ENCODE peak calls at places on chromosomes 5 and 9, in five cellular contexts. One of them, this sample, is unnamed.

GRCh38 chr5:5025774-5026406 is 114.2 kb upstream of the ADAMTS16 start:
- DNase-seq in GM12878: no peak
- DNase-seq in HepG2: peak; percentile 38
- DNase-seq in SK-N-SH: peak; percentile 51
- DNase-seq in K562: no peak
- DNase-seq in this sample: no peak

GRCh38 chr5:140114341-140115185 is 654 bp downstream of the PURA start:
- DNase-seq in GM12878: no peak
- DNase-seq in K562: peak; percentile 39
- DNase-seq in HepG2: no peak
- DNase-seq in SK-N-SH: peak; percentile 69
- DNase-seq in this sample: peak; percentile 30

GRCh38 chr5:176560364-176560763 is 11.2 kb downstream of the CDHR2 start:
- DNase-seq in SK-N-SH: no peak
- DNase-seq in HepG2: no peak
- DNase-seq in GM12878: no peak
- DNase-seq in K562: no peak
- DNase-seq in this sample: no peak

GRCh38 chr9:125472562-125472925 is 210.9 kb downstream of the GAPVD1 start:
- DNase-seq in SK-N-SH: no peak
- DNase-seq in GM12878: no peak
- DNase-seq in K562: no peak
- DNase-seq in HepG2: no peak
- DNase-seq in this sample: no peak

GRCh38 chr9:116629700-116630099 is 57.4 kb upstream of the TRIM32 start:
- DNase-seq in GM12878: no peak
- DNase-seq in K562: no peak
- DNase-seq in HepG2: no peak
- DNase-seq in SK-N-SH: no peak
- DNase-seq in this sample: no peak

GRCh38 chr5:1525624-1525985 is 1.8 kb upstream of the LPCAT1 start:
- DNase-seq in K562: no peak
- DNase-seq in GM12878: no peak
- DNase-seq in HepG2: no peak
- DNase-seq in SK-N-SH: no peak
- DNase-seq in this sample: no peak

GRCh38 chr5:175025046-175025445 is 300.7 kb downstream of the MSX2 start:
- DNase-seq in HepG2: no peak
- DNase-seq in SK-N-SH: no peak
- DNase-seq in K562: no peak
- DNase-seq in GM12878: no peak
- DNase-seq in this sample: no peak

GRCh38 chr5:102119252-102119651 is 176.8 kb downstream of the SLCO4C1 start:
- DNase-seq in GM12878: no peak
- DNase-seq in HepG2: no peak
- DNase-seq in K562: no peak
- DNase-seq in SK-N-SH: no peak
- DNase-seq in this sample: no peak

GRCh38 chr5:52989025-52989780 is at the start of gene ITGA2:
- DNase-seq in GM12878: no peak
- DNase-seq in HepG2: peak; percentile 74
- DNase-seq in K562: peak; percentile 59
- DNase-seq in SK-N-SH: peak; percentile 77
- DNase-seq in this sample: peak; percentile 71

GRCh38 chr5:150239794-150240122 is 49.8 kb downstream of the CAMK2A start:
- DNase-seq in K562: no peak
- DNase-seq in HepG2: no peak
- DNase-seq in SK-N-SH: no peak
- DNase-seq in GM12878: no peak
- DNase-seq in this sample: no peak

GRCh38 chr9:129987941-129988340 is 55.0 kb downstream of the FNBP1 start:
- DNase-seq in SK-N-SH: no peak
- DNase-seq in GM12878: no peak
- DNase-seq in HepG2: no peak
- DNase-seq in K562: no peak
- DNase-seq in this sample: no peak

GRCh38 chr5:154756203-154756870 is 1.2 kb downstream of the LARP1 start:
- DNase-seq in SK-N-SH: peak; percentile 68
- DNase-seq in K562: peak; percentile 80
- DNase-seq in GM12878: no peak
- DNase-seq in HepG2: no peak
- DNase-seq in this sample: no peak

GRCh38 chr9:5630038-5630507 is 1.2 kb downstream of the RIC1 start:
- DNase-seq in GM12878: no peak
- DNase-seq in K562: no peak
- DNase-seq in HepG2: peak; percentile 16
- DNase-seq in SK-N-SH: peak; percentile 42
- DNase-seq in this sample: peak; percentile 36

GRCh38 chr5:142107729-142108431 is 699 bp upstream of the NDFIP1 start:
- DNase-seq in GM12878: no peak
- DNase-seq in HepG2: no peak
- DNase-seq in SK-N-SH: no peak
- DNase-seq in K562: no peak
- DNase-seq in this sample: no peak

GRCh38 chr5:32916648-32917047 is 205.5 kb downstream of the NPR3 start:
- DNase-seq in SK-N-SH: no peak
- DNase-seq in GM12878: no peak
- DNase-seq in HepG2: peak; percentile 33
- DNase-seq in K562: no peak
- DNase-seq in this sample: peak; percentile 13

GRCh38 chr5:67268233-67269011 is 71.8 kb upstream of the CD180 start:
- DNase-seq in SK-N-SH: peak; percentile 72
- DNase-seq in HepG2: peak; percentile 62
- DNase-seq in GM12878: no peak
- DNase-seq in K562: no peak
- DNase-seq in this sample: peak; percentile 7

GRCh38 chr5:111198281-111198948 is 25.8 kb upstream of the CAMK4 start:
- DNase-seq in SK-N-SH: no peak
- DNase-seq in HepG2: no peak
- DNase-seq in GM12878: no peak
- DNase-seq in K562: no peak
- DNase-seq in this sample: no peak

GRCh38 chr9:72441296-72442211 is 76.5 kb upstream of the ZFAND5 start:
- DNase-seq in SK-N-SH: no peak
- DNase-seq in K562: no peak
- DNase-seq in GM12878: no peak
- DNase-seq in HepG2: no peak
- DNase-seq in this sample: no peak

GRCh38 chr5:62692946-62693713 is 114.5 kb downstream of the LRRC70 start:
- DNase-seq in HepG2: no peak
- DNase-seq in SK-N-SH: no peak
- DNase-seq in K562: no peak
- DNase-seq in GM12878: no peak
- DNase-seq in this sample: no peak

GRCh38 chr9:28301281-28301680 is 728.0 kb upstream of the C9orf72 start:
- DNase-seq in SK-N-SH: no peak
- DNase-seq in HepG2: no peak
- DNase-seq in GM12878: no peak
- DNase-seq in K562: no peak
- DNase-seq in this sample: no peak

GRCh38 chr5:42514759-42515158 is 91.5 kb downstream of the GHR start:
- DNase-seq in GM12878: no peak
- DNase-seq in HepG2: peak; percentile 3
- DNase-seq in K562: no peak
- DNase-seq in SK-N-SH: no peak
- DNase-seq in this sample: no peak

GRCh38 chr5:172504736-172505402 is 50.5 kb upstream of the SH3PXD2B start:
- DNase-seq in GM12878: no peak
- DNase-seq in HepG2: no peak
- DNase-seq in K562: no peak
- DNase-seq in SK-N-SH: no peak
- DNase-seq in this sample: no peak
- TF ChIP-seq RFX5 in GM12878: no peak
- TF ChIP-seq RFX5 in HepG2: no peak
- TF ChIP-seq RFX5 in K562: no peak
- TF ChIP-seq RFX5 in SK-N-SH: no peak
- TF ChIP-seq RFX5 in this sample: no peak

GRCh38 chr9:35650341-35651158 is at the start of gene SIT1:
- DNase-seq in GM12878: no peak
- DNase-seq in HepG2: no peak
- DNase-seq in K562: no peak
- DNase-seq in SK-N-SH: no peak
- DNase-seq in this sample: no peak

GRCh38 chr9:35646583-35647265 is 4.0 kb downstream of the SIT1 start:
- DNase-seq in SK-N-SH: peak; percentile 97
- DNase-seq in K562: peak; percentile 89
- DNase-seq in HepG2: peak; percentile 78
- DNase-seq in GM12878: no peak
- DNase-seq in this sample: peak; percentile 90

GRCh38 chr9:35649431-35650340 is 1.0 kb downstream of the SIT1 start:
- DNase-seq in SK-N-SH: no peak
- DNase-seq in K562: peak; percentile 42
- DNase-seq in HepG2: no peak
- DNase-seq in GM12878: no peak
- DNase-seq in this sample: no peak

GRCh38 chr9:35643046-35643445 is 7.7 kb downstream of the SIT1 start:
- DNase-seq in K562: no peak
- DNase-seq in HepG2: no peak
- DNase-seq in SK-N-SH: no peak
- DNase-seq in GM12878: no peak
- DNase-seq in this sample: no peak

GRCh38 chr9:35645736-35646582 is 4.8 kb downstream of the SIT1 start:
- DNase-seq in GM12878: no peak
- DNase-seq in SK-N-SH: no peak
- DNase-seq in K562: peak; percentile 27
- DNase-seq in HepG2: peak; percentile 32
- DNase-seq in this sample: no peak
- TF ChIP-seq REST in GM12878: no peak
- TF ChIP-seq REST in SK-N-SH: no peak
- TF ChIP-seq REST in K562: no peak
- TF ChIP-seq REST in HepG2: no peak
- TF ChIP-seq REST in this sample: no peak

DNA sequence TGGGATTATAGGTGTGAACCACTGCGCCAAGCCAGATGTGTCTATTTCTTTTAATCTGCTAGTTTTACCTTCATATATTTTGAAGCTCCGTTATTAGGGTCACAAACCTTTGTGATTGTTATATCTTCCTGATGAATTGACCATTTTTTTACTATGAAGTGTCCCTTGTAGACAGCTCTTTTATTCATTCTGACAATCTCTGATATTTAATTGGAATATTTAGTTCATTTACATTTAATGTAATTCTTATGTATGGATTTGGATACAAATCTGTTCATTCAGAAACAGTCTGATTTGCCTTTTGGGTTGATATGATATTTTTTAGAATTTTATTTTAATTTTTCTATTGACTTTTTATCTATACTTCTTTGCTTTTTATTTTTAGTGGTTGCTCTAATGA is 17.2 kb downstream of the ERCC6L2 start:
- DNase-seq in HepG2: no peak
- DNase-seq in K562: no peak
- DNase-seq in SK-N-SH: no peak
- DNase-seq in GM12878: no peak
- DNase-seq in this sample: no peak
- TF ChIP-seq RFX5 in HepG2: no peak
- TF ChIP-seq RFX5 in K562: no peak
- TF ChIP-seq RFX5 in SK-N-SH: no peak
- TF ChIP-seq RFX5 in GM12878: no peak
- TF ChIP-seq RFX5 in this sample: no peak

DNA sequence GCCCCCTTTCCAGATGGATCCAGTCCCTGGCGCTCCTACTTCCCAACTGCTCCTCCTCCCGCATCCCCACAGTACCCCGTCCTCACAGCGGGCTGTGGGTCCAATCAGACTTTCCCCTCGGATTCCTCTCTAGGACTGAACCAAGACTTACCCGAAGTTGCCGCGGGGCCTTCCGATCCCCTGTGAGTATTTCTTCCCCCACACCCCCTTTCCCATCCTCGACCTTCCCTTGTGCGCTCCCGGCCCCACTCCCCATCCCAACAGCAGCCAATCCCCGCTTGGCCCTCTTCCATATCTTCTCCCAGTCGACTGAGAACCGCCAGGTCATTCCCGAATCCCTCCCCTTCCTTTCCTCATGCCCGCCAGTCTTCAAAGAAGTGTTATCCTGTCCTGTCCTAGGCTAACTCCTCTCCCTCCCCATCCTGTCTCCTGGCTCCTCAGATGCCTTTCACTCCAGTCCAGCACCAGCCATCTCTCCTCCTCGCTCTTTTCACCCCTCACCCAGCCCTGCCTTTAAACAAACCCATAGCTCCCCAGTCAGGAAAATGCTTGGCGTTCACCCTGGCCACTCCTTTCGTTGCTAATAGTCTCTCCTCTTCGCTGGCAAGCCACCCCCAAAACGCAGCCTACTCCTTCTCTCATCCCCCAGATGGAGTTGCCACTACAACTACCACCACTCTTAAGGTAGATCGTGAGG is 646 bp downstream of the SWI5 start:
- DNase-seq in HepG2: no peak
- DNase-seq in K562: peak; percentile 67
- DNase-seq in SK-N-SH: peak; percentile 62
- DNase-seq in GM12878: no peak
- DNase-seq in this sample: no peak
- TF ChIP-seq REST in HepG2: no peak
- TF ChIP-seq REST in K562: no peak
- TF ChIP-seq REST in SK-N-SH: no peak
- TF ChIP-seq REST in GM12878: no peak
- TF ChIP-seq REST in this sample: no peak

GRCh38 chr9:109507421-109507838 is 9.3 kb upstream of the PTPN3 start:
- DNase-seq in SK-N-SH: no peak
- DNase-seq in HepG2: peak; percentile 92
- DNase-seq in K562: no peak
- DNase-seq in GM12878: no peak
- DNase-seq in this sample: peak; percentile 81
- TF ChIP-seq RFX5 in SK-N-SH: no peak
- TF ChIP-seq RFX5 in HepG2: no peak
- TF ChIP-seq RFX5 in K562: no peak
- TF ChIP-seq RFX5 in GM12878: no peak
- TF ChIP-seq RFX5 in this sample: no peak

GRCh38 chr5:171867786-171868185 is 82.2 kb downstream of the SMIM23 start:
- DNase-seq in SK-N-SH: no peak
- DNase-seq in HepG2: no peak
- DNase-seq in GM12878: no peak
- DNase-seq in K562: no peak
- DNase-seq in this sample: no peak
- TF ChIP-seq REST in SK-N-SH: no peak
- TF ChIP-seq REST in HepG2: no peak
- TF ChIP-seq REST in GM12878: no peak
- TF ChIP-seq REST in K562: no peak
- TF ChIP-seq REST in this sample: no peak

This sample was measured in A549.